ENCODE peak calls at places on chromosomes 7 and 10, in six cellular contexts. One of them, this sample, is unnamed.

GRCh38 chr7:26182283-26182682 is 18.3 kb downstream of the HNRNPA2B1 start:
- DNase-seq in upper lobe of right lung: no peak
- DNase-seq in adrenal gland: no peak
- DNase-seq in dorsolateral prefrontal cortex: no peak
- DNase-seq in hepatocyte: no peak
- DNase-seq in transverse colon: no peak
- DNase-seq in this sample: no peak

GRCh38 chr10:124145109-124145860 is 51.9 kb upstream of the CHST15 start:
- DNase-seq in transverse colon: peak; percentile 46
- DNase-seq in hepatocyte: no peak
- DNase-seq in adrenal gland: peak; percentile 55
- DNase-seq in upper lobe of right lung: peak; percentile 73
- DNase-seq in dorsolateral prefrontal cortex: peak; percentile 41
- DNase-seq in this sample: peak; percentile 92

GRCh38 chr7:14045651-14046050 is 56.2 kb upstream of the ETV1 start:
- DNase-seq in transverse colon: no peak
- DNase-seq in upper lobe of right lung: no peak
- DNase-seq in dorsolateral prefrontal cortex: no peak
- DNase-seq in adrenal gland: no peak
- DNase-seq in hepatocyte: no peak
- DNase-seq in this sample: no peak

GRCh38 chr7:128891110-128891941 is 19.2 kb downstream of the KCP start:
- DNase-seq in upper lobe of right lung: peak; percentile 62
- DNase-seq in transverse colon: no peak
- DNase-seq in adrenal gland: no peak
- DNase-seq in hepatocyte: peak; percentile 41
- DNase-seq in dorsolateral prefrontal cortex: no peak
- DNase-seq in this sample: peak; percentile 74

GRCh38 chr7:39428221-39428620 is 138.0 kb upstream of the YAE1 start:
- DNase-seq in transverse colon: no peak
- DNase-seq in adrenal gland: peak; percentile 16
- DNase-seq in hepatocyte: no peak
- DNase-seq in dorsolateral prefrontal cortex: no peak
- DNase-seq in upper lobe of right lung: no peak
- DNase-seq in this sample: no peak

GRCh38 chr7:100174582-100174981 is 2.6 kb downstream of the GPC2 start:
- DNase-seq in adrenal gland: no peak
- DNase-seq in transverse colon: no peak
- DNase-seq in upper lobe of right lung: peak; percentile 35
- DNase-seq in hepatocyte: no peak
- DNase-seq in dorsolateral prefrontal cortex: no peak
- DNase-seq in this sample: peak; percentile 40

GRCh38 chr10:103291588-103291987 is 14.7 kb downstream of the INA start:
- DNase-seq in upper lobe of right lung: no peak
- DNase-seq in transverse colon: no peak
- DNase-seq in hepatocyte: no peak
- DNase-seq in dorsolateral prefrontal cortex: no peak
- DNase-seq in adrenal gland: no peak
- DNase-seq in this sample: no peak

GRCh38 chr7:138248609-138249008 is 172.3 kb downstream of the AKR1D1 start:
- DNase-seq in hepatocyte: no peak
- DNase-seq in upper lobe of right lung: no peak
- DNase-seq in transverse colon: no peak
- DNase-seq in dorsolateral prefrontal cortex: no peak
- DNase-seq in adrenal gland: no peak
- DNase-seq in this sample: no peak

GRCh38 chr7:14125998-14126397 is 136.5 kb upstream of the ETV1 start:
- DNase-seq in dorsolateral prefrontal cortex: no peak
- DNase-seq in hepatocyte: no peak
- DNase-seq in adrenal gland: no peak
- DNase-seq in transverse colon: no peak
- DNase-seq in upper lobe of right lung: no peak
- DNase-seq in this sample: no peak

GRCh38 chr10:58796242-58796641 is 283.6 kb downstream of the BICC1 start:
- DNase-seq in transverse colon: no peak
- DNase-seq in adrenal gland: no peak
- DNase-seq in hepatocyte: no peak
- DNase-seq in upper lobe of right lung: no peak
- DNase-seq in dorsolateral prefrontal cortex: peak; percentile 71
- DNase-seq in this sample: no peak

GRCh38 chr7:137169282-137169698 is 174.2 kb downstream of the PTN start:
- DNase-seq in dorsolateral prefrontal cortex: peak; percentile 55
- DNase-seq in transverse colon: peak; percentile 34
- DNase-seq in upper lobe of right lung: peak; percentile 57
- DNase-seq in hepatocyte: peak; percentile 85
- DNase-seq in adrenal gland: peak; percentile 54
- DNase-seq in this sample: no peak

GRCh38 chr10:103062854-103063642 is 130.0 kb downstream of the NT5C2 start:
- DNase-seq in adrenal gland: no peak
- DNase-seq in hepatocyte: no peak
- DNase-seq in dorsolateral prefrontal cortex: peak; percentile 66
- DNase-seq in transverse colon: no peak
- DNase-seq in upper lobe of right lung: no peak
- DNase-seq in this sample: no peak

GRCh38 chr7:123961731-123962130 is 36.7 kb downstream of the SPAM1 start:
- DNase-seq in transverse colon: no peak
- DNase-seq in upper lobe of right lung: no peak
- DNase-seq in hepatocyte: no peak
- DNase-seq in dorsolateral prefrontal cortex: no peak
- DNase-seq in adrenal gland: no peak
- DNase-seq in this sample: no peak

GRCh38 chr7:87926581-87927461 is 7.2 kb upstream of the ADAM22 start:
- DNase-seq in dorsolateral prefrontal cortex: no peak
- DNase-seq in transverse colon: peak; percentile 42
- DNase-seq in adrenal gland: no peak
- DNase-seq in hepatocyte: peak; percentile 71
- DNase-seq in upper lobe of right lung: no peak
- DNase-seq in this sample: no peak

GRCh38 chr7:130273081-130273699 is 6.5 kb downstream of the CPA2 start:
- DNase-seq in dorsolateral prefrontal cortex: no peak
- DNase-seq in adrenal gland: peak; percentile 18
- DNase-seq in hepatocyte: peak; percentile 87
- DNase-seq in upper lobe of right lung: no peak
- DNase-seq in transverse colon: no peak
- DNase-seq in this sample: no peak

GRCh38 chr7:113444281-113444680 is 325.9 kb upstream of the SMIM30 start:
- DNase-seq in transverse colon: no peak
- DNase-seq in upper lobe of right lung: no peak
- DNase-seq in adrenal gland: no peak
- DNase-seq in hepatocyte: no peak
- DNase-seq in dorsolateral prefrontal cortex: no peak
- DNase-seq in this sample: no peak

GRCh38 chr7:98360221-98361124 is 40.4 kb downstream of the BAIAP2L1 start:
- DNase-seq in upper lobe of right lung: peak; percentile 79
- DNase-seq in hepatocyte: peak; percentile 77
- DNase-seq in transverse colon: peak; percentile 74
- DNase-seq in dorsolateral prefrontal cortex: no peak
- DNase-seq in adrenal gland: peak; percentile 82
- DNase-seq in this sample: peak; percentile 51

GRCh38 chr10:76874151-76874550 is 763.5 kb downstream of the KCNMA1 start:
- DNase-seq in transverse colon: no peak
- DNase-seq in dorsolateral prefrontal cortex: no peak
- DNase-seq in upper lobe of right lung: no peak
- DNase-seq in hepatocyte: no peak
- DNase-seq in adrenal gland: no peak
- DNase-seq in this sample: no peak

GRCh38 chr7:33824911-33825459 is 80.4 kb upstream of the BMPER start:
- DNase-seq in dorsolateral prefrontal cortex: no peak
- DNase-seq in upper lobe of right lung: no peak
- DNase-seq in adrenal gland: no peak
- DNase-seq in transverse colon: no peak
- DNase-seq in hepatocyte: no peak
- DNase-seq in this sample: no peak

GRCh38 chr10:115827650-115828049 is 445.4 kb downstream of the GFRA1 start:
- DNase-seq in dorsolateral prefrontal cortex: no peak
- DNase-seq in upper lobe of right lung: no peak
- DNase-seq in hepatocyte: no peak
- DNase-seq in adrenal gland: no peak
- DNase-seq in transverse colon: no peak
- DNase-seq in this sample: no peak

GRCh38 chr10:15433850-15434537 is 62.9 kb upstream of the FAM171A1 start:
- DNase-seq in transverse colon: no peak
- DNase-seq in adrenal gland: peak; percentile 34
- DNase-seq in dorsolateral prefrontal cortex: no peak
- DNase-seq in hepatocyte: peak; percentile 81
- DNase-seq in upper lobe of right lung: no peak
- DNase-seq in this sample: no peak

DNA sequence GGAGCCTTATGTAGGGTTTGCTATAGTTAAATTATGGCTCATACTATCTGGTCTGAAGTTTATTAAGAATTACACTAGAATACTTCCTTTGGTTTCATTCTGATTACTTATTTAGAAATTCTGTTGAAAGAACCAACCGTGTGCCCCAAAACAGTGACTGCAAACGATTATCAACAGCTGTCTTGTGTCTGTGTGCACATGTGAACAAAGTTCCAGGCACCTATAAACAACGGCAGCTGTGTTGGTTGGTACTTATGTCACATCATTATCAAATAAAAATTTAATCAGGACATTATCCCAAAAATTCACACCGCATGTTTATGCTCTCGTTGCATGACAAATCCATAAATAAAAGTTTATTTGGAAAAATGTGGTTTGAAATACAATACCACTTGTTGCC is 80.6 kb downstream of the USP6NL start:
- DNase-seq in transverse colon: no peak
- DNase-seq in adrenal gland: no peak
- DNase-seq in dorsolateral prefrontal cortex: no peak
- DNase-seq in hepatocyte: no peak
- DNase-seq in upper lobe of right lung: no peak
- DNase-seq in this sample: no peak
- H3K27ac ChIP-seq in transverse colon: peak overlapping the region; percentile 19
- H3K27ac ChIP-seq in adrenal gland: no peak overlapping the region
- H3K27ac ChIP-seq in dorsolateral prefrontal cortex: no peak overlapping the region
- H3K27ac ChIP-seq in hepatocyte: no peak overlapping the region
- H3K27ac ChIP-seq in upper lobe of right lung: no peak overlapping the region
- H3K27ac ChIP-seq in this sample: no peak overlapping the region

DNA sequence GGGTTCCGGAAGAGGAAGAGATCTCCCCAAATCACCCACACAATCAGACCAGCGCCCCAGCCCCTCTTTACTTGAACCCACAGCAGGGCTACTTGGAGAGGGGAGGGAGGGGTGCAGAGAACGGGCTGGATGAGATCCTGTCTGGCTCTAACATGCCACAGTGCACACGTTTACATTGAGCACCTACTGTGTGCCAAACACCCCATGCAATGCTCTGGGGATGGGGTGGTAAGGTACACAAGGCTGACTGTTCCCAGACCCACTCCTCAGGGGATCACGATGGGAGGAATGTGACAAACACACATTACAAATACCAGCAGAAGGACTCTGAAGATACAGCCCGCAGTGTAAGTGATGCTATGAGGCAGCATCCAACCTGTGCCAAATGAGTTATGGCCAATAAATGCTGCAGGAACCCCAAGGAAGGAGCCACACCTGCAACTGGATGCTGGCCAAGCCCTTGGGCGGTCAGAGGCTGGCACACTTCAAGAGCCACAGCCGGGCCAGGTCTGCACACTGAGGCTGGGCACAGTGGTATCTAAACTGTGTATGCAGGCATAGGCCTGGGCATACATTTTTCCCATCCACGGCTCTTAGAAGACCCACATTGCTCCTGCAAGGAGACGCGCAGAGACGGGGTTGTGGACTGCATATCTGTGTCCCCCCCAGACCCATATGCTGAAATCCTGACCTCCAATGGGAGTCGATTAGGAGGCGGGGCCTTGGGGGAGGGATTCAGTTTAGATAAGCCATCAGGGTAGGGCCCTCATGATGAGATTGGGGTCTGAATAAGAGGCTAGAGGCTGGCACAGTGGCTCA is 6.4 kb downstream of the SPOCK2 start:
- DNase-seq in upper lobe of right lung: no peak
- DNase-seq in adrenal gland: no peak
- DNase-seq in hepatocyte: no peak
- DNase-seq in transverse colon: peak; percentile 43
- DNase-seq in dorsolateral prefrontal cortex: no peak
- DNase-seq in this sample: no peak
- H3K27ac ChIP-seq in upper lobe of right lung: peak overlapping the region; percentile 30
- H3K27ac ChIP-seq in adrenal gland: no peak overlapping the region
- H3K27ac ChIP-seq in hepatocyte: no peak overlapping the region
- H3K27ac ChIP-seq in transverse colon: no peak overlapping the region
- H3K27ac ChIP-seq in dorsolateral prefrontal cortex: peak overlapping the region; percentile 46
- H3K27ac ChIP-seq in this sample: no peak overlapping the region

GRCh38 chr10:99393683-99394082 is 36.7 kb downstream of the GOT1 start:
- DNase-seq in upper lobe of right lung: no peak
- DNase-seq in transverse colon: no peak
- DNase-seq in adrenal gland: no peak
- DNase-seq in dorsolateral prefrontal cortex: no peak
- DNase-seq in hepatocyte: no peak
- DNase-seq in this sample: no peak

GRCh38 chr10:99396471-99396870 is 34.0 kb downstream of the GOT1 start:
- DNase-seq in hepatocyte: peak; percentile 36
- DNase-seq in upper lobe of right lung: no peak
- DNase-seq in dorsolateral prefrontal cortex: no peak
- DNase-seq in transverse colon: no peak
- DNase-seq in adrenal gland: no peak
- DNase-seq in this sample: no peak

GRCh38 chr10:99394256-99394655 is 36.2 kb downstream of the GOT1 start:
- DNase-seq in hepatocyte: no peak
- DNase-seq in dorsolateral prefrontal cortex: no peak
- DNase-seq in adrenal gland: no peak
- DNase-seq in upper lobe of right lung: no peak
- DNase-seq in transverse colon: no peak
- DNase-seq in this sample: no peak

GRCh38 chr10:99394761-99395386 is 35.5 kb downstream of the GOT1 start:
- DNase-seq in hepatocyte: no peak
- DNase-seq in dorsolateral prefrontal cortex: no peak
- DNase-seq in upper lobe of right lung: no peak
- DNase-seq in transverse colon: no peak
- DNase-seq in adrenal gland: no peak
- DNase-seq in this sample: no peak

GRCh38 chr10:99395750-99396445 is 34.5 kb downstream of the GOT1 start:
- DNase-seq in adrenal gland: no peak
- DNase-seq in transverse colon: no peak
- DNase-seq in hepatocyte: peak; percentile 17
- DNase-seq in dorsolateral prefrontal cortex: no peak
- DNase-seq in upper lobe of right lung: no peak
- DNase-seq in this sample: no peak
- H3K27ac ChIP-seq in adrenal gland: no peak overlapping the region
- H3K27ac ChIP-seq in transverse colon: no peak overlapping the region
- H3K27ac ChIP-seq in hepatocyte: peak overlapping the region; percentile 77
- H3K27ac ChIP-seq in dorsolateral prefrontal cortex: peak overlapping the region; percentile 27
- H3K27ac ChIP-seq in upper lobe of right lung: no peak overlapping the region
- H3K27ac ChIP-seq in this sample: no peak overlapping the region

GRCh38 chr7:105638942-105639495 is 57.7 kb upstream of the EFCAB10 start:
- DNase-seq in transverse colon: peak; percentile 29
- DNase-seq in hepatocyte: peak; percentile 48
- DNase-seq in adrenal gland: no peak
- DNase-seq in dorsolateral prefrontal cortex: no peak
- DNase-seq in upper lobe of right lung: no peak
- DNase-seq in this sample: no peak

GRCh38 chr7:105643384-105643783 is 62.1 kb upstream of the EFCAB10 start:
- DNase-seq in dorsolateral prefrontal cortex: peak; percentile 63
- DNase-seq in upper lobe of right lung: no peak
- DNase-seq in hepatocyte: no peak
- DNase-seq in adrenal gland: no peak
- DNase-seq in transverse colon: no peak
- DNase-seq in this sample: no peak

GRCh38 chr7:105639677-105640493 is 58.6 kb upstream of the EFCAB10 start:
- DNase-seq in hepatocyte: no peak
- DNase-seq in upper lobe of right lung: peak; percentile 41
- DNase-seq in dorsolateral prefrontal cortex: no peak
- DNase-seq in adrenal gland: no peak
- DNase-seq in transverse colon: no peak
- DNase-seq in this sample: no peak

GRCh38 chr7:105642264-105642663 is 61.0 kb upstream of the EFCAB10 start:
- DNase-seq in hepatocyte: no peak
- DNase-seq in dorsolateral prefrontal cortex: no peak
- DNase-seq in adrenal gland: no peak
- DNase-seq in upper lobe of right lung: no peak
- DNase-seq in transverse colon: no peak
- DNase-seq in this sample: no peak

GRCh38 chr7:105641236-105641810 is 60.0 kb upstream of the EFCAB10 start:
- DNase-seq in dorsolateral prefrontal cortex: no peak
- DNase-seq in hepatocyte: no peak
- DNase-seq in adrenal gland: no peak
- DNase-seq in upper lobe of right lung: peak; percentile 35
- DNase-seq in transverse colon: no peak
- DNase-seq in this sample: no peak
- H3K27ac ChIP-seq in dorsolateral prefrontal cortex: no peak overlapping the region
- H3K27ac ChIP-seq in hepatocyte: no peak overlapping the region
- H3K27ac ChIP-seq in adrenal gland: no peak overlapping the region
- H3K27ac ChIP-seq in upper lobe of right lung: no peak overlapping the region
- H3K27ac ChIP-seq in transverse colon: no peak overlapping the region
- H3K27ac ChIP-seq in this sample: no peak overlapping the region